ENCODE peak calls at places on chromosomes 1 and 21, in five cellular contexts. Y is EH, S is NCI-H1105 treated with DMSO at 0.1 percent for 48 hours, K is nephron progenitor cell, O is T-helper 2 cell. P is an unnamed sample.

GRCh38 chr1:227883641-227884301 is 64.0 kb downstream of the WNT9A start:
- DNase-seq in Y (no peak), S (no peak), K (no peak), O (no peak), P (no peak)

GRCh38 chr1:161838362-161838761 is 72.2 kb downstream of the ATF6 start:
- DNase-seq in Y (no peak), S (peak), K (no peak), O (no peak), P (no peak)

GRCh38 chr1:153395136-153395685 is 4.3 kb upstream of the S100A8 start:
- DNase-seq in Y (no peak), S (no peak), K (no peak), O (no peak), P (no peak)

GRCh38 chr1:41282679-41283317 is 40.7 kb upstream of the SCMH1 start:
- DNase-seq in Y (peak), S (peak), K (peak), O (no peak), P (peak)

GRCh38 chr1:222523852-222524251 is 24.1 kb downstream of the HHIPL2 start:
- DNase-seq in Y (peak), S (no peak), K (no peak), O (no peak), P (no peak)

GRCh38 chr1:221031015-221031889 is 152.0 kb downstream of the HLX start:
- DNase-seq in Y (no peak), S (no peak), K (no peak), O (no peak), P (no peak)

GRCh38 chr1:202834771-202835547 is 24.2 kb downstream of the PCAT6 start:
- DNase-seq in Y (no peak), S (no peak), K (no peak), O (peak), P (no peak)

GRCh38 chr1:2412773-2413494 is 570 bp upstream of the PEX10 start:
- DNase-seq in Y (no peak), S (peak), K (peak), O (no peak), P (no peak)

GRCh38 chr1:62391369-62391971 is 45.4 kb upstream of the USP1 start:
- DNase-seq in Y (peak), S (no peak), K (peak), O (no peak), P (peak)

GRCh38 chr1:234722904-234723588 is 113.1 kb upstream of the IRF2BP2 start:
- DNase-seq in Y (peak), S (no peak), K (no peak), O (no peak), P (peak)

GRCh38 chr1:216447898-216448568 is 24.8 kb upstream of the USH2A start:
- DNase-seq in Y (peak), S (no peak), K (no peak), O (no peak), P (no peak)

GRCh38 chr1:31795801-31796621 is 19.8 kb downstream of the SPOCD1 start:
- DNase-seq in Y (peak), S (peak), K (no peak), O (no peak), P (peak)

GRCh38 chr21:45506836-45507522 is 35.3 kb downstream of the SLC19A1 start:
- DNase-seq in Y (no peak), S (no peak), K (no peak), O (no peak), P (no peak)

GRCh38 chr1:117335376-117336086 is 31.7 kb upstream of the MAN1A2 start:
- DNase-seq in Y (no peak), S (no peak), K (no peak), O (no peak), P (no peak)

GRCh38 chr1:216705686-216706085 is 17.5 kb downstream of the ESRRG start:
- DNase-seq in Y (no peak), S (peak), K (no peak), O (no peak), P (no peak)

GRCh38 chr1:218538341-218538740 is 193.2 kb downstream of the TGFB2 start:
- DNase-seq in Y (no peak), S (no peak), K (no peak), O (no peak), P (no peak)

GRCh38 chr1:201590474-201590873 is 51.5 kb downstream of the NAV1 start:
- DNase-seq in Y (no peak), S (no peak), K (no peak), O (no peak), P (no peak)

GRCh38 chr1:220875233-220875632 is 4.0 kb upstream of the HLX start:
- DNase-seq in Y (no peak), S (no peak), K (no peak), O (no peak), P (no peak)

GRCh38 chr1:65734976-65735375 is 57.7 kb upstream of the PDE4B start:
- DNase-seq in Y (no peak), S (no peak), K (no peak), O (no peak), P (no peak)

GRCh38 chr1:19643602-19644419 is at the start of gene NBL1:
- DNase-seq in Y (peak), S (peak), K (peak), O (peak), P (peak)

GRCh38 chr1:193185861-193186714 is at the start of gene B3GALT2:
- DNase-seq in Y (peak), S (peak), K (no peak), O (peak), P (no peak)